ENCODE peak calls at places on chromosome 4, in five cellular contexts. Q, J, I, H and G are unnamed samples.

GRCh38 chr4:16227462-16227868 is 1.2 kb upstream of the TAPT1 start:
- DNase-seq in Q (peak), J (no peak), I (no peak), H (peak), G (peak)

GRCh38 chr4:140152015-140152703 is 1.8 kb downstream of the MAML3 start:
- DNase-seq in Q (no peak), J (peak), I (peak), H (peak), G (no peak)

GRCh38 chr4:85658766-85659439 is 184.0 kb downstream of the ARHGAP24 start:
- DNase-seq in Q (no peak), J (no peak), I (no peak), H (no peak), G (no peak)

GRCh38 chr4:37423310-37423709 is 178.8 kb downstream of the NWD2 start:
- DNase-seq in Q (no peak), J (no peak), I (no peak), H (no peak), G (no peak)

GRCh38 chr4:93827272-93827947 is 1.1 kb upstream of the ATOH1 start:
- DNase-seq in Q (no peak), J (no peak), I (no peak), H (no peak), G (no peak)

GRCh38 chr4:1081689-1082040 is 31.7 kb downstream of the RNF212 start:
- DNase-seq in Q (peak), J (no peak), I (no peak), H (no peak), G (peak)

GRCh38 chr4:77911842-77912450 is 49.3 kb downstream of the MRPL1 start:
- DNase-seq in Q (no peak), J (no peak), I (no peak), H (no peak), G (peak)

GRCh38 chr4:164866817-164867490 is 10.0 kb upstream of the APELA start:
- DNase-seq in Q (no peak), J (no peak), I (no peak), H (no peak), G (no peak)

GRCh38 chr4:6332042-6332668 is 62.5 kb downstream of the WFS1 start:
- DNase-seq in Q (peak), J (peak), I (no peak), H (no peak), G (no peak)

GRCh38 chr4:155666701-155667537 is at the start of gene GUCY1A1:
- DNase-seq in Q (peak), J (peak), I (no peak), H (peak), G (peak)

GRCh38 chr4:94595880-94596483 is 144.2 kb downstream of the PDLIM5 start:
- DNase-seq in Q (peak), J (no peak), I (peak), H (no peak), G (peak)

GRCh38 chr4:19301527-19301926 is 950.2 kb upstream of the SLIT2 start:
- DNase-seq in Q (peak), J (no peak), I (no peak), H (no peak), G (peak)

GRCh38 chr4:89586864-89587263 is 250.1 kb downstream of the SNCA start:
- DNase-seq in Q (peak), J (no peak), I (no peak), H (no peak), G (peak)